ENCODE peak calls at places on chromosomes 7 and 10, in six cellular contexts. T, G, F, I, P and L are unnamed samples.

GRCh38 chr10:94803307-94803706 is 40.8 kb downstream of the CYP2C19 start:
- DNase-seq in P (no peak), F (no peak), G (no peak), T (no peak), I (no peak), L (no peak)

GRCh38 chr10:14181197-14181936 is 149.4 kb downstream of the FRMD4A start:
- DNase-seq in P (no peak), T (no peak), F (peak; percentile 27), G (no peak), I (peak; percentile 61), L (no peak)

GRCh38 chr10:92691591-92692084 is 1.9 kb downstream of the HHEX start:
- DNase-seq in G (no peak), T (no peak), F (peak; percentile 83), I (peak; percentile 22), P (no peak), L (peak; percentile 93)

GRCh38 chr7:132499065-132499464 is 77.2 kb downstream of the PLXNA4 start:
- DNase-seq in I (no peak), T (no peak), F (no peak), G (no peak), P (no peak), L (no peak)

GRCh38 chr7:1847260-1848001 is 177.4 kb downstream of the ELFN1 start:
- DNase-seq in F (no peak), P (no peak), I (no peak), G (no peak), T (no peak), L (no peak)

GRCh38 chr7:141154131-141154732 is 80.4 kb downstream of the TMEM178B start:
- DNase-seq in T (no peak), I (no peak), G (no peak), P (no peak), F (no peak), L (no peak)

GRCh38 chr7:114660007-114660406 is 245.4 kb downstream of the FOXP2 start:
- DNase-seq in P (no peak), G (no peak), I (no peak), T (no peak), F (no peak), L (no peak)

GRCh38 chr10:79315602-79315920 is 31.7 kb upstream of the PPIF start:
- DNase-seq in P (no peak), F (no peak), T (no peak), I (no peak), G (no peak), L (no peak)

GRCh38 chr7:113085781-113086390 is 741 bp downstream of the GPR85 start:
- DNase-seq in I (no peak), T (peak; percentile 4), G (no peak), P (no peak), F (peak; percentile 3), L (peak; percentile 62)

GRCh38 chr7:13901577-13901976 is 87.9 kb downstream of the ETV1 start:
- DNase-seq in T (no peak), I (no peak), F (no peak), G (no peak), P (no peak), L (no peak)

GRCh38 chr10:71520042-71520441 is 123.3 kb downstream of the CDH23 start:
- DNase-seq in G (no peak), T (no peak), F (peak; percentile 23), P (no peak), I (no peak), L (no peak)

GRCh38 chr7:68166525-68166924 is 1169.9 kb downstream of the TYW1 start:
- DNase-seq in I (no peak), T (no peak), F (no peak), P (no peak), G (no peak), L (no peak)

GRCh38 chr7:131007439-131008330 is 273.7 kb upstream of the KLF14 start:
- DNase-seq in G (peak; percentile 70), F (peak; percentile 71), I (peak; percentile 81), P (peak; percentile 63), T (peak; percentile 93), L (peak; percentile 76)

GRCh38 chr7:108129018-108129965 is 869 bp downstream of the LAMB4 start:
- DNase-seq in G (no peak), T (no peak), F (no peak), I (no peak), P (no peak), L (no peak)

GRCh38 chr10:117419921-117420320 is 44.7 kb upstream of the PDZD8 start:
- DNase-seq in I (no peak), G (no peak), P (no peak), T (no peak), F (peak; percentile 12), L (no peak)

GRCh38 chr7:85469446-85469970 is 282.7 kb upstream of the SEMA3D start:
- DNase-seq in G (no peak), I (no peak), P (no peak), F (no peak), T (no peak), L (no peak)

GRCh38 chr7:85464042-85464651 is 277.3 kb upstream of the SEMA3D start:
- DNase-seq in G (no peak), I (no peak), P (no peak), F (peak; percentile 13), T (no peak), L (no peak)
- TF ChIP-seq CTCF in G (peak; percentile 6), I (no peak), P (no peak), F (no peak), T (peak; percentile 26), L (no peak)

DNA sequence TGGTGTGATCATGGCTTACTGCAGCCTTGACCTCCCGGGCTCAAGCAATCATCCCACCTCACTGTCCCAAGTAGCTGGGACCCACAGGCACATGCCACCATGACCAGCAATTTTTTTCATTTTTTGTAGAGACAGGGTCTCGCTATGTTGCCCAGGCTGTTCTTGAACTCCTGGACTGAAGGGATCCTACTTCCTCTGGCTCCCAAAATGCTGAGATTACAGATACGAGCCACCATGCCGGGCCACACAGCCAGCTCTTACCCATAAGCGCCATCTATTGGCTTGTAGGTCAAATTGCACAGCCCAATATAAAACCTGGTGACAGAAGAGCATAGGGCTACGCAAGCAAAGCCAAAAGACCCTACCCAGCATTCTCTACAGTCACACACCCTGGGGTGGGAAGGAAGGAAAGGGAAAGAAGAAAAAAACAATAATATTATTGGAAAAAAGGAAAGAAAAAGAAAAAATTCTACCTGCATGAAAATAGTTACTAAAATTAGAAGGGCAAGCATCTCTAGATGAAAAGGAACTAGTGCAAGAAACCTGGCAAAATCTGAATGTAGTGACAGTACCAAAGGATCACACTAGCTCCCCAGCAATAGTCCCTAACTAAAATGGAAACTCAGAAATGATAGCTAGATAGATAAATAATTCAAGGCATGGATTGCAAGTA is 29.4 kb upstream of the AMPH start:
- DNase-seq in P (no peak), G (peak; percentile 29), I (peak; percentile 19), T (peak; percentile 54), F (peak; percentile 45), L (peak; percentile 73)
- TF ChIP-seq MYC in P (no peak), G (no peak), I (no peak), T (no peak), F (no peak), L (peak; percentile 67)

GRCh38 chr7:158760445-158760764 is 55.8 kb upstream of the NCAPG2 start:
- DNase-seq in F (no peak), P (no peak), G (no peak), I (no peak), T (no peak), L (no peak)

GRCh38 chr7:158759749-158760444 is 55.3 kb upstream of the NCAPG2 start:
- DNase-seq in F (no peak), T (no peak), G (no peak), I (no peak), P (no peak), L (no peak)

GRCh38 chr7:158759245-158759614 is 54.6 kb upstream of the NCAPG2 start:
- DNase-seq in F (no peak), G (no peak), P (no peak), I (no peak), T (no peak), L (no peak)

GRCh38 chr7:158761945-158762344 is 57.3 kb upstream of the NCAPG2 start:
- DNase-seq in G (no peak), P (no peak), I (no peak), T (no peak), F (no peak), L (no peak)

DNA sequence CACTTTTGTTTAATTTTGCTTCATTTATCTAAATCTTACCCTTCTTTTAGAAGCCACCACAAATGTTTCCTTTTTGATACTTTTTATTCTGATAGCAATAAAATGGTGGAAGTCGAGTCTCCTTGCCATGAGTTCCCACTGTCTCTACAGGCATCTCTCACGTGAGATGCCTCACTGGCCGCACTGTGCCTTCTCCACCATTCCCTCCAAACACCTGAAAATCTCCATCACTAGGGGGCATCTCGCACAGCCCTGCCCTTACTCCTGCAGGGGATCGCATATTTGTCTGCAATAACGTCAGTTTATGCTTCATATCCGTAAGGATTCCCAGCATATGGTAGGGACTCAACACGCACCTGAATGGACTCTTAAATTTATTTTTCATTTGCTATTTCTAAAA is 56.3 kb upstream of the NCAPG2 start:
- DNase-seq in T (no peak), P (no peak), F (no peak), G (peak; percentile 15), I (peak; percentile 51), L (peak; percentile 32)
- TF ChIP-seq CTCF in T (peak; percentile 20), P (peak; percentile 3), F (no peak), G (peak; percentile 46), I (peak; percentile 46), L (peak; percentile 10)

GRCh38 chr10:100847440-100847839 is 65.3 kb upstream of the SLF2 start:
- DNase-seq in P (no peak), G (no peak), T (peak; percentile 45), I (no peak), F (no peak), L (no peak)
- TF ChIP-seq MYC in P (no peak), G (no peak), T (no peak), I (no peak), F (no peak), L (no peak)

DNA sequence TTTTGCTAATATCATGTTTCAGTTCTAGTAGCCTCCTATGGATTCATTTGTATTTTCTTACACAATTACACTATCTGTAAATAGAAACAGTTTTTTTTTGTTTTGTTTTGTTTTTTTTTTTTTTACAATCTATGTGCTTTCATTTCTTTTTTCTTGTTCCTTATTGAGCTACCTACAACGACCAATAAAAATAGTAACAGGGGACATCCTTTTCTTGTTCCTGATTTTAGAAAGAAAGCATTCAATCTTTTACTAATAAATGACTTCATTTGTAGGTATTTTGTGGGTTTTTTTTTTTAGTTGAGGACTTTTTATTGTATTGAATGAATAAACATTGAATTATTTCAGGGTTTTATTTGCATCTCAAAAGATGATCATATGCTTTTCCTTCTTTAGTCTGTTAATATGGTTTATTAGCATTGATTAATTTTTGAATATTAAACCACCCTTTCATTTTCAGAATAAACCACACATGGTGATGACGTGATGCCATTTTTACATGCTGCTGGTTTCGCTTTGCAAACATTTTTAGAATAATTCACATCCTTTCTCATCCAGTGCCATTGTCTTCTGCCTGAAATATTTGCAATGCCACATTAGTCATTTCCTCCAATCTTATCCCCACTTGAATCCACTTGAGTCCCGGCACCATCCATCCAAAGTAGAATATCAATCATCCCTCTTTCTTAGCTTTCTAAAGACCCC is 18.1 kb upstream of the AKR1E2 start:
- DNase-seq in P (no peak), F (peak; percentile 93), I (no peak), G (peak; percentile 6), T (peak; percentile 66), L (no peak)
- TF ChIP-seq CTCF in P (no peak), F (no peak), I (no peak), G (no peak), T (no peak), L (no peak)